ENCODE peak calls at places on chromosome 13, in six cellular contexts. One of them, this sample, is unnamed.

GRCh38 chr13:77028202-77028601 is 1.2 kb upstream of the FBXL3 start:
- DNase-seq in putamen: no peak
- DNase-seq in mesendoderm: peak
- DNase-seq in stimulated activated CD4-positive, alpha-beta T cell treated with anti-CD3 and anti-CD28 coated beads, Interleukin-1b, Interleukin-23, amount 100 ng/mL, for 4 hours: no peak
- DNase-seq in globus pallidus: peak
- DNase-seq in left lung: no peak
- DNase-seq in this sample: no peak

GRCh38 chr13:99335087-99335486 is 27.9 kb upstream of the GPR183 start:
- DNase-seq in globus pallidus: no peak
- DNase-seq in mesendoderm: no peak
- DNase-seq in left lung: no peak
- DNase-seq in stimulated activated CD4-positive, alpha-beta T cell treated with anti-CD3 and anti-CD28 coated beads, Interleukin-1b, Interleukin-23, amount 100 ng/mL, for 4 hours: no peak
- DNase-seq in putamen: no peak
- DNase-seq in this sample: no peak

GRCh38 chr13:114140131-114140908 is 7.9 kb upstream of the RASA3 start:
- DNase-seq in stimulated activated CD4-positive, alpha-beta T cell treated with anti-CD3 and anti-CD28 coated beads, Interleukin-1b, Interleukin-23, amount 100 ng/mL, for 4 hours: no peak
- DNase-seq in globus pallidus: no peak
- DNase-seq in mesendoderm: no peak
- DNase-seq in left lung: no peak
- DNase-seq in putamen: no peak
- DNase-seq in this sample: no peak

GRCh38 chr13:98279473-98280175 is 102.6 kb upstream of the RNF113B start:
- DNase-seq in globus pallidus: no peak
- DNase-seq in putamen: no peak
- DNase-seq in stimulated activated CD4-positive, alpha-beta T cell treated with anti-CD3 and anti-CD28 coated beads, Interleukin-1b, Interleukin-23, amount 100 ng/mL, for 4 hours: no peak
- DNase-seq in mesendoderm: no peak
- DNase-seq in left lung: no peak
- DNase-seq in this sample: peak

GRCh38 chr13:35994131-35994966 is 136.8 kb downstream of the DCLK1 start:
- DNase-seq in left lung: no peak
- DNase-seq in mesendoderm: peak
- DNase-seq in putamen: no peak
- DNase-seq in globus pallidus: no peak
- DNase-seq in stimulated activated CD4-positive, alpha-beta T cell treated with anti-CD3 and anti-CD28 coated beads, Interleukin-1b, Interleukin-23, amount 100 ng/mL, for 4 hours: no peak
- DNase-seq in this sample: no peak

GRCh38 chr13:51541809-51542258 is 42.4 kb upstream of the WDFY2 start:
- DNase-seq in globus pallidus: no peak
- DNase-seq in left lung: no peak
- DNase-seq in mesendoderm: no peak
- DNase-seq in putamen: no peak
- DNase-seq in stimulated activated CD4-positive, alpha-beta T cell treated with anti-CD3 and anti-CD28 coated beads, Interleukin-1b, Interleukin-23, amount 100 ng/mL, for 4 hours: no peak
- DNase-seq in this sample: no peak

GRCh38 chr13:41587490-41587889 is 130.1 kb downstream of the RGCC start:
- DNase-seq in stimulated activated CD4-positive, alpha-beta T cell treated with anti-CD3 and anti-CD28 coated beads, Interleukin-1b, Interleukin-23, amount 100 ng/mL, for 4 hours: peak
- DNase-seq in mesendoderm: peak
- DNase-seq in globus pallidus: peak
- DNase-seq in left lung: no peak
- DNase-seq in putamen: peak
- DNase-seq in this sample: peak

GRCh38 chr13:110811751-110812110 is 98.2 kb downstream of the ING1 start:
- DNase-seq in left lung: no peak
- DNase-seq in globus pallidus: no peak
- DNase-seq in putamen: no peak
- DNase-seq in mesendoderm: no peak
- DNase-seq in stimulated activated CD4-positive, alpha-beta T cell treated with anti-CD3 and anti-CD28 coated beads, Interleukin-1b, Interleukin-23, amount 100 ng/mL, for 4 hours: no peak
- DNase-seq in this sample: no peak

GRCh38 chr13:20901668-20902437 is 693 bp downstream of the XPO4 start:
- DNase-seq in putamen: peak
- DNase-seq in left lung: peak
- DNase-seq in globus pallidus: peak
- DNase-seq in mesendoderm: peak
- DNase-seq in stimulated activated CD4-positive, alpha-beta T cell treated with anti-CD3 and anti-CD28 coated beads, Interleukin-1b, Interleukin-23, amount 100 ng/mL, for 4 hours: peak
- DNase-seq in this sample: peak